ENCODE peak calls at places on chromosomes 16 and 17, in four cellular contexts. H is K562, X is HepG2, F is HCT116. V is an unnamed sample.

GRCh38 chr17:33015716-33016346 is 24.2 kb downstream of the SPACA3 start:
- DNase-seq in F (no peak), H (no peak), X (no peak), V (no peak)

GRCh38 chr17:78822552-78822951 is 18.1 kb downstream of the USP36 start:
- DNase-seq in X (no peak), F (no peak), H (no peak), V (no peak)

GRCh38 chr16:25691519-25692091 is at the start of gene HS3ST4:
- DNase-seq in F (no peak), X (no peak), H (no peak), V (no peak)

GRCh38 chr16:66934138-66934838 is at the start of gene CIAO2B:
- DNase-seq in F (peak; percentile 66), X (peak; percentile 77), H (peak; percentile 90), V (peak; percentile 91)

GRCh38 chr17:76920364-76921139 is 52.3 kb downstream of the MGAT5B start:
- DNase-seq in H (no peak), F (no peak), X (no peak), V (no peak)

GRCh38 chr17:81325057-81325973 is 30.2 kb upstream of the SLC38A10 start:
- DNase-seq in H (no peak), F (no peak), X (no peak), V (no peak)

GRCh38 chr17:7208027-7208571 is 11.5 kb downstream of the DLG4 start:
- DNase-seq in F (no peak), H (no peak), X (no peak), V (no peak)

GRCh38 chr17:4105232-4105631 is 37.6 kb downstream of the ZZEF1 start:
- DNase-seq in F (no peak), H (no peak), X (no peak), V (no peak)

GRCh38 chr17:47742319-47743181 is 9.5 kb downstream of the TBX21 start:
- DNase-seq in F (no peak), X (peak; percentile 35), H (peak; percentile 79), V (no peak)

GRCh38 chr16:15650019-15650697 is at the start of gene NDE1:
- DNase-seq in X (peak; percentile 93), F (peak; percentile 74), H (peak; percentile 98), V (peak; percentile 96)

GRCh38 chr17:46983782-46984181 is 4.7 kb upstream of the RPRML start:
- DNase-seq in X (no peak), F (no peak), H (no peak), V (no peak)

GRCh38 chr16:87447323-87447722 is 45.5 kb downstream of the ZCCHC14 start:
- DNase-seq in H (no peak), F (no peak), X (no peak), V (no peak)

GRCh38 chr17:61209099-61209439 is 190.6 kb upstream of the TBX2 start:
- DNase-seq in F (no peak), X (no peak), H (no peak), V (no peak)

GRCh38 chr17:61809816-61810392 is 53.4 kb downstream of the BRIP1 start:
- DNase-seq in X (no peak), H (no peak), F (no peak), V (no peak)

GRCh38 chr17:20174588-20175265 is 165.6 kb downstream of the SPECC1 start:
- DNase-seq in F (peak; percentile 18), X (no peak), H (peak; percentile 25), V (no peak)

GRCh38 chr16:27313422-27314160 is at the start of gene IL4R:
- DNase-seq in F (peak; percentile 22), X (peak; percentile 94), H (peak; percentile 46), V (peak; percentile 67)

GRCh38 chr17:77946900-77947643 is 11.4 kb upstream of the TNRC6C start:
- DNase-seq in H (no peak), F (no peak), X (no peak), V (no peak)

GRCh38 chr16:66695935-66696668 is 441 bp downstream of the CMTM4 start:
- DNase-seq in H (peak; percentile 56), X (no peak), F (no peak), V (peak; percentile 39)

GRCh38 chr17:7380855-7381683 is at the start of gene TNK1:
- DNase-seq in H (peak; percentile 69), F (no peak), X (peak; percentile 24), V (peak; percentile 79)

GRCh38 chr17:63140255-63140654 is 174.2 kb downstream of the TANC2 start:
- DNase-seq in H (no peak), X (no peak), F (no peak), V (no peak)

GRCh38 chr16:67034478-67034877 is 5.5 kb downstream of the CBFB start:
- DNase-seq in F (no peak), H (no peak), X (no peak), V (no peak)

GRCh38 chr17:40443196-40443987 is at the start of gene IGFBP4:
- DNase-seq in H (peak; percentile 85), F (no peak), X (peak; percentile 69), V (peak; percentile 88)

GRCh38 chr16:71869089-71869488 is 14.9 kb downstream of the ZNF821 start:
- DNase-seq in H (no peak), X (no peak), F (no peak), V (no peak)
- TF ChIP-seq JUND in H (no peak), X (no peak), F (no peak), V (no peak)

GRCh38 chr17:1130191-1130590 is 49.6 kb downstream of the ABR start:
- DNase-seq in X (no peak), F (no peak), H (no peak), V (no peak)

GRCh38 chr17:1137465-1137894 is 42.3 kb downstream of the ABR start:
- DNase-seq in F (peak; percentile 92), X (peak; percentile 39), H (peak; percentile 71), V (no peak)

GRCh38 chr17:1134634-1135324 is 45.0 kb downstream of the ABR start:
- DNase-seq in F (no peak), X (no peak), H (no peak), V (no peak)
- TF ChIP-seq JUND in F (no peak), X (no peak), H (no peak), V (no peak)

GRCh38 chr16:82625066-82625968 is 1.5 kb upstream of the CDH13 start:
- DNase-seq in X (no peak), F (no peak), H (no peak), V (no peak)

DNA sequence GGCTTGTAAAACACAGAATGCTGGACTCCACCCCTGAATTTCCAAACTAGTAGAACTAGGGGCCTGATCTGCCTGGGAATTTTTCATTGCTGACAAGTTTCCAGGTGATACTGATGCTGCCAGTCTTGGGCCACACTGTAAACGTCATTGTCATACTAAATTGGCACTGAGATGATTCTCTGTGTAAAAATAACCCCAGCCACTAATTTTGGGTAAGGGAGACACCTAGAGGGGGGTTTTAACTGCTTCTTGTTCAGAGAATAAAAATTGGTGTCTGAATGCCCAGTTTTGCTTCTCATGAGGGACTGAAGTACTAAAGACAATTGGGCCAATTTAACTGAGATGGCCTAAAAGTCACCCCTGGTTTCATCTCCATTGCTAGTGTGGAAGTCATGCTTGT is 5.0 kb upstream of the CDH13 start:
- DNase-seq in F (no peak), H (no peak), X (no peak), V (peak; percentile 29)
- TF ChIP-seq JUND in F (no peak), H (no peak), X (no peak), V (no peak)

GRCh38 chr16:80324371-80324770 is 216.4 kb upstream of the DYNLRB2 start:
- DNase-seq in X (no peak), F (no peak), H (no peak), V (no peak)
- TF ChIP-seq JUND in X (no peak), F (no peak), H (no peak), V (no peak)

DNA sequence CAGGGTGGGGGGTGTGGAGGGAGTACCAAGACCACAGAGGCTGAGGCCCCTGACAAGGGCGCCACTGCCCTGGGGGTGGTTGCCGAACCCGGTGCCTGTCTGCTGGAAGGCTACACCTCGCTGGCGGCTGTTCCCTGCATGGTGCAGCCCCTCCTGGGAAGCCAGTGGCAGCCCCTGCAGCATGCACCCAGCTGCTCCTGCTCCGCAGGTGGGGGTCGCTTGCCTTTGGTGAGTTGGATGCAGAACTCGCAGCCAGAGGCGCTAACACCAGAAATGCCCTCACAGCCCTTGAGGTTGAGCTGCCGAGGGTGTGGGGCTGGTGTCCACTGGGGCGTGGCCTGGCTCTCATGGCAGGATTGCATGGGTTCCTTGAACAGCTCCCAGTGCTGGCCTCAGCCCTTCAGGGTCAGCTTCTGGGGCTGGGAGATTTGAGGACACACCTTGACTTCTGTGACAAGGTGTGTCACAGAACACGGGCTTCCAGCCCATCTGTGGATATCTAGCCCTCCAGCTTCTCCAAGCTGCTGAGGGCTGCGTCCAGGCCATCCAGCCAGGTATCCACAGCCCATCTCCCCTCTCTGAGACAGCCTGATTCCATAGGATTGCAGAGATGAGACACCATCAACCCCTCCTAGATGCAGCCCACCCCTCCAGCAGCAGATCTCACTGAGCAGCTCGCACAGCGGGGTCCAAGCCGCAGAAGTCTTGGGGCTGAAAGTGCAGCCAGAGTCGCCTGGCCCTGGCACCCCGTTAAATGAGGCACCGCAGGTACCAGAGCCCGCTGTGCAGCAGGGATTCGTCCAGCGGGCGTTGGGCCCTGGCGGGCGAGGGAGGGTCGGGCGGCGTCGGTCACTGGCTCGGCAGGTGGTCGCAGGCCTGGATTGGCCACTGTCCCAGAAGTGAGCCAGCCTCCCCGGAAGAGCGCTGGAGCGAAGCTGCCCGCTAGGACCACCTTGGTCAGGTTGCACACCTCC is 586.3 kb downstream of the KCNJ18 start:
- DNase-seq in H (no peak), F (no peak), X (no peak), V (no peak)
- TF ChIP-seq JUND in H (no peak), F (no peak), X (no peak), V (no peak)

GRCh38 chr16:28879841-28880588 is 1.7 kb downstream of the ATP2A1 start:
- DNase-seq in F (peak; percentile 61), X (no peak), H (peak; percentile 99), V (peak; percentile 90)

GRCh38 chr16:28880955-28881354 is 2.7 kb downstream of the ATP2A1 start:
- DNase-seq in X (no peak), H (no peak), F (no peak), V (no peak)

GRCh38 chr16:28879261-28879840 is 1.1 kb downstream of the ATP2A1 start:
- DNase-seq in X (no peak), H (no peak), F (no peak), V (no peak)

GRCh38 chr16:28882476-28883180 is 4.3 kb downstream of the ATP2A1 start:
- DNase-seq in X (no peak), F (no peak), H (no peak), V (no peak)

DNA sequence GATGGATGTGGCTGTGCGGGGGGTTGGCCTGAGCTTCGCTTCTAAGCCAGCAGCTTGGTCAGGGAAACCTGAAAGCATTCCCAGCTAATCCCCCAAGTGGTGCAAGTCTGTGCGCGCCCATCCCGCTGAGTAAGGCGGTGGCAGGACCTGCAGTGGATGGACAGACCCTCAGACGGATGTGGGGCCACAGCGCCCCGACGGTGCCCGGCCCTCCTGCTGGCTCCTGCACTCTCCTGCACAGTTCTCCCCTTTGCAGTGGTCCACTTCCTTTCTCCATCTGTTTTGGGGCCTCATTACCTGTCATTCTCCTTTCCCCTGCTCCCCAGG is 2.3 kb downstream of the ATP2A1 start:
- DNase-seq in X (no peak), H (no peak), F (no peak), V (no peak)
- TF ChIP-seq JUND in X (no peak), H (no peak), F (no peak), V (no peak)

V was measured in T47D.